ENCODE peak calls at places on chromosomes 16 and 17, in four cellular contexts. G, R, N and Q are unnamed samples. For H3K4me1, the result is how much of the 10 kb centered on the place peaks cover.

GRCh38 chr16:19119564-19119963 is 5.8 kb downstream of the ITPRIPL2 start:
- DNase-seq in G (no peak), R (no peak), N (peak), Q (peak)

GRCh38 chr16:11719171-11719570 is 23.5 kb downstream of the TXNDC11 start:
- DNase-seq in R (no peak), G (no peak), N (no peak), Q (no peak)

GRCh38 chr17:67765623-67766022 is 47.9 kb downstream of the NOL11 start:
- DNase-seq in N (no peak), R (no peak), G (no peak), Q (no peak)

GRCh38 chr17:70629902-70630301 is 460.6 kb downstream of the KCNJ2 start:
- DNase-seq in N (peak), R (no peak), G (no peak), Q (no peak)

GRCh38 chr16:89805136-89805905 is 11.1 kb downstream of the FANCA start:
- DNase-seq in N (peak), R (no peak), G (no peak), Q (no peak)

GRCh38 chr16:24841291-24841690 is 4.5 kb upstream of the SLC5A11 start:
- DNase-seq in N (no peak), R (no peak), G (no peak), Q (no peak)

GRCh38 chr16:75224281-75224680 is 5.5 kb downstream of the CTRB1 start:
- DNase-seq in R (no peak), G (no peak), N (no peak), Q (no peak)

GRCh38 chr16:76963614-76964315 is 227.2 kb upstream of the MON1B start:
- DNase-seq in R (no peak), N (no peak), G (no peak), Q (no peak)

GRCh38 chr16:75250809-75251279 is 580 bp downstream of the BCAR1 start:
- DNase-seq in R (no peak), N (no peak), G (peak), Q (peak)

GRCh38 chr16:16037521-16037920 is 88.1 kb downstream of the ABCC1 start:
- DNase-seq in N (no peak), G (no peak), R (no peak), Q (no peak)

GRCh38 chr16:56042416-56042815 is 148.9 kb upstream of the GNAO1 start:
- DNase-seq in R (no peak), G (no peak), N (no peak), Q (no peak)

GRCh38 chr17:55069983-55070529 is 101.5 kb downstream of the STXBP4 start:
- DNase-seq in N (no peak), R (no peak), G (no peak), Q (no peak)

GRCh38 chr17:7842380-7842949 is 8.4 kb downstream of the KDM6B start:
- DNase-seq in N (peak), R (no peak), G (peak), Q (peak)

GRCh38 chr17:57609878-57610270 is 135.2 kb downstream of the CCDC182 start:
- DNase-seq in N (no peak), G (no peak), R (no peak), Q (no peak)

GRCh38 chr17:8185580-8186445 is 4.2 kb downstream of the BORCS6 start:
- DNase-seq in N (peak), G (peak), R (peak), Q (peak)

GRCh38 chr17:2215616-2216364 is 87.8 kb downstream of the SMG6 start:
- DNase-seq in G (peak), R (peak), N (peak), Q (peak)

GRCh38 chr17:31275126-31275525 is 21.9 kb downstream of the OMG start:
- DNase-seq in N (peak), G (no peak), R (no peak), Q (no peak)

GRCh38 chr17:81898029-81898866 is 3.8 kb upstream of the NPB start:
- DNase-seq in N (peak), G (no peak), R (no peak), Q (no peak)

GRCh38 chr17:57328109-57328882 is 72.0 kb downstream of the MSI2 start:
- DNase-seq in G (no peak), R (no peak), N (peak), Q (no peak)

GRCh38 chr17:8965394-8966168 is at the start of gene PIK3R5:
- DNase-seq in N (no peak), G (peak), R (no peak), Q (peak)

GRCh38 chr16:76389126-76389525 is 111.9 kb downstream of the CNTNAP4 start:
- DNase-seq in R (no peak), G (no peak), N (no peak), Q (no peak)

GRCh38 chr16:78524066-78524595 is 424.7 kb downstream of the WWOX start:
- DNase-seq in N (no peak), R (no peak), G (no peak), Q (no peak)

GRCh38 chr17:1122681-1123396 is 56.9 kb downstream of the ABR start:
- DNase-seq in N (peak), G (peak), R (peak), Q (peak)

GRCh38 chr17:32461853-32462617 is 17.7 kb downstream of the PSMD11 start:
- DNase-seq in N (peak), G (no peak), R (no peak), Q (no peak)

GRCh38 chr17:27630607-27631408 is at the start of gene LGALS9:
- DNase-seq in R (no peak), G (no peak), N (peak), Q (no peak)

GRCh38 chr17:50976951-50977472 is 110.9 kb upstream of the TOB1 start:
- DNase-seq in R (no peak), G (no peak), N (no peak), Q (no peak)

GRCh38 chr16:31071861-31072260 is 2.2 kb downstream of the ZNF668 start:
- DNase-seq in N (peak), G (no peak), R (no peak), Q (no peak)

GRCh38 chr16:20504418-20504817 is 53.1 kb downstream of the ACSM2A start:
- DNase-seq in N (no peak), R (no peak), G (no peak), Q (no peak)

GRCh38 chr17:40427002-40427491 is 9.4 kb upstream of the TOP2A start:
- DNase-seq in R (no peak), N (no peak), G (no peak), Q (peak)

GRCh38 chr16:49652441-49653175 is 203.3 kb downstream of the ZNF423 start:
- DNase-seq in G (peak), N (no peak), R (peak), Q (peak)

GRCh38 chr17:42389902-42390301 is 1.7 kb upstream of the STAT3 start:
- DNase-seq in N (no peak), G (no peak), R (no peak), Q (peak)

GRCh38 chr16:85403693-85404092 is 209.4 kb upstream of the GSE1 start:
- DNase-seq in R (no peak), N (no peak), G (no peak), Q (no peak)

GRCh38 chr17:39623356-39623950 is 3.3 kb upstream of the PPP1R1B start:
- DNase-seq in R (peak), G (peak), N (peak), Q (peak)

GRCh38 chr17:74779948-74780400 is 3.8 kb upstream of the NAT9 start:
- DNase-seq in N (no peak), R (no peak), G (peak), Q (no peak)

GRCh38 chr17:81429353-81429774 is 34.1 kb downstream of the BAHCC1 start:
- DNase-seq in R (peak), G (peak), N (peak), Q (peak)

GRCh38 chr17:64732336-64733006 is 70.4 kb upstream of the SMURF2 start:
- DNase-seq in N (peak), G (peak), R (peak), Q (no peak)

GRCh38 chr17:46152423-46152822 is 40.8 kb downstream of the KANSL1 start:
- DNase-seq in R (no peak), G (no peak), N (no peak), Q (no peak)

GRCh38 chr17:46150216-46150963 is 42.8 kb downstream of the KANSL1 start:
- DNase-seq in R (no peak), G (no peak), N (no peak), Q (no peak)

GRCh38 chr17:46154151-46154816 is 38.9 kb downstream of the KANSL1 start:
- DNase-seq in G (no peak), N (peak), R (no peak), Q (no peak)

GRCh38 chr17:46148247-46148646 is 45.0 kb downstream of the KANSL1 start:
- DNase-seq in G (no peak), R (no peak), N (no peak), Q (no peak)

DNA sequence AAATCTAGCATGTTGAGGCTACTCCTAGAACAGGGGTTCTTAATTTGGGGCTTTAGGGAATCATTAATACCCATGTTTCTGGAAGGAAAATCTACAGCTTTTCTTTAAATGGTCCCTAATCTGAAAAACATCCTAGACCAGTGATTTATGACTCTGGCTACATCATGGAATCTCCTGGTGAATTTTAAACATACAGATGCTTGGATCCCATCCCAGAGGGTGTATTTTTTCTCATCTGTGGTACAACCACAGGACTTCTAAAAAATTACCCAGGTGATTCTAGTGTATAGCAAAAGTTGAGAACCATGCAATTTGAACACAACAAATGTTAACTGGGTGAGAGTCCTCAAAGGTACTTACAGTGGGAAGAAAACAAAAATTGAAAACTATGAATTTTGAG is 41.5 kb downstream of the KANSL1 start:
- DNase-seq in N (peak), G (no peak), R (no peak), Q (no peak)
- H3K4me1 ChIP-seq in N (under half), G (half or more), R (half or more), Q (half or more)

DNA sequence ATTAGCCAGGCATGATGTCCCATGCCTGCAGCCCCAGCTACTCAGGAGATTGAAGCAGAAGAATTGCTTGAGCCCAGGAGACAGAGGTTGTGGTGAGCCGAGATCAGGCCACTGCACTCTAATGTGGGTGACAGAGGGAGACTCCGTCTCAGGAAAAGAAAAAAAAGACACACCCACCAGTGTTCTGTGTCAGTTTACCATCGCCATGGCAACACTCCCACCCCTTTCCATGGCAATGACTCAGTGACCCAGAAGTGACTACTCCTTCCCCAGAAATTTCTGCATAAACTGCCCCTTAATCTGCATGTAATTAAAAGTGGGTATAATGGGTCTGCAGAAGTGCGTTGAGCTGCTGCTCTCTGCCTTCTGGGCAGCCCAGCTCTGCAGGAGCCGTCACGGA is 4.0 kb upstream of the ZC3H18 start:
- DNase-seq in R (no peak), N (peak), G (no peak), Q (no peak)
- H3K4me1 ChIP-seq in R (under half), N (under half), G (under half), Q (under half)

DNA sequence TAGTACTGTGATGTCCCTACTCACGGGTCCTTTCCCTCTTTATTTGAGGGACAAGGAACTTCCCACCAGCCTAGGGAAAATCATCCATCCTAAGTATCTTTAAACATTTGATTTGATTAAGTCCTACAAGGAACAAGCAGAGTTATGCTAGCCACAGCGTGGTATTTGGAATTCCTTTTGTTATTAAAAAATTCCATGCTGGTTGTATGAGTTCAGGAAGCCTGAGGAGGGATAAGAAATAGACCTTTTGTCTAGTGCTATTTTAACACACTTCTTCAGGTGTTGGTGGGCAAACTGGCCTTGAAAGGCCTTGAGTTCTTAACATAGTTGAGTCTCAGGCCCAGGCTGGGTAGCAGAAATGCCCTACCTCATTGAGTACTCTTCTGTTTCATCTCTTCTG is 105.4 kb upstream of the TBX2 start:
- DNase-seq in G (no peak), R (no peak), N (no peak), Q (no peak)
- H3K4me1 ChIP-seq in G (under half), R (under half), N (under half), Q (under half)

GRCh38 chr16:17392127-17392856 is 78.5 kb downstream of the XYLT1 start:
- DNase-seq in N (no peak), R (no peak), G (no peak), Q (no peak)
- H3K4me1 ChIP-seq in N (under half), R (under half), G (under half), Q (under half)

DNA sequence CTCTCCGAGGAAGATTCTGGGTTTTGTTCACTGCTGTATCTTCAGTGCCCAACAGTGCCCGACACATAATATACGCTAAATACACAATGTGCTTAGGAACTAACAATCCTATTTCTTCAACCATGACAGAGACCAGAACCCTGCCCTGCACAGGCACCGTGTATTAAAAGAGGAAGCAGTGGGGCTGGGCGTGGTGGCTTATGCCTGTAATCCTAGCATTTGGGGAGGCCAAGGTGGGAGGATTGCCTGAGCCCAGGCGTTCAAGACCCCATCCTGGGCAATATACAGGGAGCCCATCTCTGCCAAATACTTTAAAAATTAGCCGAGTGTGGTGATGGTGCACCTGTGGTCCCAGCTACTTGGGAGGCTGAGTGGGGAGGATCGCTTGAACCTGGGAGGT is 19.3 kb downstream of the ARL2BP start:
- DNase-seq in R (no peak), G (no peak), N (no peak), Q (peak)
- H3K4me1 ChIP-seq in R (half or more), G (half or more), N (under half), Q (under half)

GRCh38 chr16:86572616-86573015 is 5.7 kb upstream of the FOXL1 start:
- DNase-seq in N (no peak), G (no peak), R (no peak), Q (no peak)
- H3K4me1 ChIP-seq in N (under half), G (under half), R (half or more), Q (under half)

DNA sequence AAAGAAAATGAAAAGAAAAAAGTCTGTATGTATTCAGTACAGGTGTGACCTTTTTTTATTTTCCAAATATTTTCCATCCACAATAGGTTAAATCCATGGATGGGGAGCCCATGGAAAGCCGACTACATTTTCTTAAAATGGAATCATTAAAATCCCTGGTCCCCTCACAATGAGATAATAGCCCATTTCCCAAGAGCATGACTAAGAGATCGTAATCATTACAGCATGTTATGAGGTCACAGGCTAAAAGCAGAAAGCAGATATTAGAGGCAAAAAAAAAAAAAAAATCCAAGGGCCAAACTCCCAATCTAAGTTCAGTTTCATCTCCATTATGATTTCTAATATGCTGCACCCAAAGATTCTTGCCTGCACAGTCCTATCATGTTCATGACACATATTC is 44.7 kb downstream of the CYTH1 start:
- DNase-seq in N (peak), G (no peak), R (no peak), Q (no peak)
- H3K4me1 ChIP-seq in N (under half), G (half or more), R (under half), Q (under half)

GRCh38 chr17:19303367-19303776 is 59.2 kb downstream of the B9D1 start:
- DNase-seq in G (no peak), N (no peak), R (no peak), Q (no peak)
- H3K4me1 ChIP-seq in G (half or more), N (under half), R (half or more), Q (under half)

GRCh38 chr17:75843577-75844529 is at the start of gene UNC13D:
- DNase-seq in N (no peak), G (no peak), R (no peak), Q (no peak)

GRCh38 chr17:75845058-75845711 is 981 bp upstream of the UNC13D start:
- DNase-seq in G (peak), R (peak), N (peak), Q (peak)

GRCh38 chr17:75842963-75843576 is 1.1 kb downstream of the UNC13D start:
- DNase-seq in R (no peak), N (no peak), G (no peak), Q (no peak)

GRCh38 chr17:75845933-75846700 is 1.9 kb upstream of the UNC13D start:
- DNase-seq in N (no peak), G (no peak), R (no peak), Q (no peak)

GRCh38 chr17:75844530-75845057 is 390 bp upstream of the UNC13D start:
- DNase-seq in N (no peak), R (no peak), G (no peak), Q (peak)
- H3K4me1 ChIP-seq in N (under half), R (half or more), G (half or more), Q (under half)